ENCODE peak calls at places on chromosomes 1 and 21, in ten cellular contexts. P is midbrain, Z is IMR-90, E is NCI-H2029 treated with DMSO at 0.1 percent for 48 hours, L is GM18507, M is sciatic nerve, D is iris pigment epithelial cell, F is C1 segment of cervical spinal cord, G is H54, J is GM12864. I is an unnamed sample.

GRCh38 chr1:150612014-150612345 is 17.4 kb downstream of the ENSA start:
- DNase-seq in P (no peak), Z (no peak), E (no peak), L (no peak), M (no peak), D (no peak), F (no peak), G (no peak), J (no peak), I (no peak)

GRCh38 chr21:42836767-42837301 is 42.5 kb downstream of the WDR4 start:
- DNase-seq in P (no peak), Z (no peak), E (no peak), L (no peak), M (peak), D (no peak), F (no peak), G (no peak), J (no peak), I (no peak)

GRCh38 chr1:78437393-78437792 is 53.4 kb upstream of the PTGFR start:
- DNase-seq in P (no peak), Z (peak), E (no peak), L (no peak), M (no peak), D (peak), F (no peak), G (no peak), J (no peak), I (no peak)

GRCh38 chr1:111862599-111862998 is 106.9 kb downstream of the DDX20 start:
- DNase-seq in P (no peak), Z (no peak), E (no peak), L (no peak), M (no peak), D (no peak), F (no peak), G (no peak), J (no peak), I (no peak)

GRCh38 chr1:29684141-29684540 is 447.8 kb downstream of the PTPRU start:
- DNase-seq in P (no peak), Z (no peak), E (no peak), L (no peak), M (peak), D (no peak), F (no peak), G (no peak), J (no peak), I (no peak)

GRCh38 chr1:151061012-151061401 is 810 bp downstream of the MLLT11 start:
- DNase-seq in P (no peak), Z (peak), E (no peak), L (no peak), M (no peak), D (no peak), F (no peak), G (no peak), J (no peak), I (peak)

GRCh38 chr1:151984313-151984956 is 9.2 kb downstream of the S100A10 start:
- DNase-seq in P (no peak), Z (no peak), E (no peak), L (no peak), M (no peak), D (peak), F (no peak), G (no peak), J (no peak), I (no peak)

GRCh38 chr1:109569323-109569722 is 20.9 kb downstream of the GNAI3 start:
- DNase-seq in P (no peak), Z (no peak), E (no peak), L (no peak), M (no peak), D (no peak), F (no peak), G (no peak), J (no peak), I (no peak)

GRCh38 chr1:207813513-207813881 is 61.6 kb downstream of the CD46 start:
- DNase-seq in P (no peak), Z (no peak), E (no peak), L (no peak), M (no peak), D (no peak), F (no peak), G (no peak), J (no peak), I (no peak)

GRCh38 chr1:16199157-16199501 is 13.3 kb downstream of the ARHGEF19 start:
- DNase-seq in P (no peak), Z (no peak), E (no peak), L (no peak), M (no peak), D (no peak), F (no peak), G (no peak), J (no peak), I (no peak)

GRCh38 chr1:152111515-152111968 is 3.7 kb downstream of the TCHH start:
- DNase-seq in P (no peak), Z (peak), E (no peak), L (no peak), M (no peak), D (peak), F (no peak), G (no peak), J (no peak), I (no peak)

GRCh38 chr1:178500936-178501554 is 4.3 kb upstream of the CLEC20A start:
- DNase-seq in P (no peak), Z (no peak), E (no peak), L (no peak), M (peak), D (no peak), F (no peak), G (no peak), J (no peak), I (no peak)

GRCh38 chr1:101995984-101996731 is 568 bp downstream of the OLFM3 start:
- DNase-seq in P (no peak), Z (no peak), E (no peak), L (no peak), M (no peak), D (no peak), F (no peak), G (no peak), J (no peak), I (no peak)

GRCh38 chr1:43267818-43268425 is 1.9 kb upstream of the TMEM125 start:
- DNase-seq in P (no peak), Z (no peak), E (no peak), L (no peak), M (peak), D (no peak), F (no peak), G (no peak), J (no peak), I (no peak)

GRCh38 chr1:173477286-173478098 is at the start of gene PRDX6:
- DNase-seq in P (peak), Z (peak), E (peak), L (peak), M (peak), D (peak), F (peak), G (peak), J (peak), I (peak)

GRCh38 chr1:183989078-183989577 is 48.4 kb downstream of the COLGALT2 start:
- DNase-seq in P (no peak), Z (peak), E (no peak), L (peak), M (no peak), D (peak), F (no peak), G (peak), J (peak), I (peak)

GRCh38 chr1:31154632-31155215 is 85.0 kb downstream of the NKAIN1 start:
- DNase-seq in P (peak), Z (peak), E (peak), L (peak), M (peak), D (peak), F (peak), G (peak), J (no peak), I (peak)

GRCh38 chr1:233019921-233020320 is 69.5 kb downstream of the NTPCR start:
- DNase-seq in P (no peak), Z (peak), E (no peak), L (no peak), M (no peak), D (peak), F (no peak), G (no peak), J (no peak), I (no peak)

GRCh38 chr1:180680558-180681144 is 48.8 kb downstream of the XPR1 start:
- DNase-seq in P (no peak), Z (peak), E (no peak), L (no peak), M (no peak), D (peak), F (no peak), G (no peak), J (no peak), I (peak)

GRCh38 chr1:12376236-12377064 is 146.6 kb downstream of the VPS13D start:
- DNase-seq in P (peak), Z (no peak), E (no peak), L (no peak), M (no peak), D (peak), F (no peak), G (no peak), J (no peak), I (no peak)

GRCh38 chr1:9447215-9447960 is 91.9 kb upstream of the SLC25A33 start:
- DNase-seq in P (no peak), Z (no peak), E (no peak), L (no peak), M (no peak), D (no peak), F (no peak), G (no peak), J (no peak), I (no peak)

GRCh38 chr1:53327183-53327941 is 508 bp downstream of the LRP8 start:
- DNase-seq in P (no peak), Z (peak), E (peak), L (no peak), M (peak), D (peak), F (no peak), G (peak), J (no peak), I (peak)

GRCh38 chr1:35505911-35506798 is 51.0 kb downstream of the KIAA0319L start:
- DNase-seq in P (no peak), Z (peak), E (peak), L (peak), M (no peak), D (peak), F (no peak), G (peak), J (peak), I (peak)

GRCh38 chr1:5423109-5423508 is 569.1 kb downstream of the NPHP4 start:
- DNase-seq in P (no peak), Z (no peak), E (peak), L (no peak), M (no peak), D (no peak), F (no peak), G (no peak), J (no peak), I (peak)

GRCh38 chr1:159172599-159173291 is 1.3 kb downstream of the CADM3 start:
- DNase-seq in P (peak), Z (no peak), E (no peak), L (no peak), M (peak), D (no peak), F (peak), G (no peak), J (no peak), I (no peak)

GRCh38 chr1:240906477-240906876 is 294.5 kb upstream of the GREM2 start:
- DNase-seq in P (no peak), Z (no peak), E (no peak), L (no peak), M (no peak), D (peak), F (no peak), G (no peak), J (no peak), I (peak)

GRCh38 chr1:74689800-74690696 is 16.5 kb upstream of the ERICH3 start:
- DNase-seq in P (peak), Z (peak), E (peak), L (no peak), M (no peak), D (peak), F (no peak), G (no peak), J (peak), I (peak)

GRCh38 chr1:205273551-205273982 is 45.8 kb downstream of the TMCC2 start:
- DNase-seq in P (peak), Z (peak), E (peak), L (peak), M (peak), D (peak), F (peak), G (peak), J (peak), I (peak)

GRCh38 chr1:63867429-63868176 is 93.8 kb downstream of the ROR1 start:
- DNase-seq in P (no peak), Z (no peak), E (no peak), L (no peak), M (no peak), D (no peak), F (no peak), G (no peak), J (no peak), I (no peak)